ENCODE peak calls at places on chromosomes 6 and 20, in four cellular contexts. F is NCI-H774; O is stimulated activated CD8-positive, alpha-beta memory T cell treated with anti-CD3 and anti-CD28 coated beads, Interleukin-2, amount 100 ng/mL, for 1 hour; P is nephron progenitor cell. D is an unnamed sample.

GRCh38 chr6:18823782-18824386 is 436.7 kb downstream of the RNF144B start:
- DNase-seq in F (no peak), P (peak; percentile 58), O (no peak), D (no peak)

GRCh38 chr20:47016068-47016664 is 121.5 kb downstream of the EYA2 start:
- DNase-seq in P (peak; percentile 59), O (no peak), F (no peak), D (no peak)

GRCh38 chr6:142551145-142551811 is 249.5 kb downstream of the ADGRG6 start:
- DNase-seq in O (peak; percentile 13), P (no peak), F (no peak), D (no peak)

GRCh38 chr6:91132461-91132860 is 545.6 kb upstream of the MAP3K7 start:
- DNase-seq in O (no peak), F (no peak), P (no peak), D (no peak)

GRCh38 chr6:169654590-169655391 is 47.0 kb downstream of the WDR27 start:
- DNase-seq in F (no peak), P (peak; percentile 64), O (peak; percentile 46), D (peak; percentile 55)

GRCh38 chr20:32474009-32474716 is 111.0 kb downstream of the NOL4L start:
- DNase-seq in F (no peak), P (no peak), O (no peak), D (no peak)

GRCh38 chr6:2746557-2747061 is 4.1 kb downstream of the MYLK4 start:
- DNase-seq in O (no peak), P (peak; percentile 38), F (no peak), D (no peak)

GRCh38 chr6:43488667-43489276 is 11.4 kb downstream of the TJAP1 start:
- DNase-seq in P (no peak), O (no peak), F (no peak), D (no peak)

GRCh38 chr20:41011551-41012067 is 17.0 kb upstream of the TOP1 start:
- DNase-seq in F (no peak), O (no peak), P (no peak), D (no peak)

GRCh38 chr6:15526129-15526764 is 136.6 kb downstream of the DTNBP1 start:
- DNase-seq in F (no peak), P (no peak), O (no peak), D (no peak)

GRCh38 chr6:140436023-140436811 is 1061.8 kb upstream of the CITED2 start:
- DNase-seq in O (no peak), P (no peak), F (no peak), D (no peak)